ENCODE peak calls at places on chromosomes 2 and 18, in four cellular contexts. S, I, K and H are unnamed samples.

GRCh38 chr2:106085441-106085911 is 108.6 kb downstream of the UXS1 start:
- DNase-seq in S (no peak), I (peak; percentile 39), K (peak; percentile 39), H (peak; percentile 32)

GRCh38 chr18:58098706-58099105 is 54.7 kb downstream of the NEDD4L start:
- DNase-seq in S (no peak), I (no peak), K (no peak), H (no peak)

GRCh38 chr18:23828426-23828825 is 139.2 kb downstream of the LAMA3 start:
- DNase-seq in S (no peak), I (peak; percentile 68), K (peak; percentile 96), H (no peak)

GRCh38 chr2:173760553-173760952 is 204.6 kb downstream of the SP3 start:
- DNase-seq in S (no peak), I (peak; percentile 41), K (no peak), H (no peak)

GRCh38 chr2:98175811-98176210 is 88.8 kb downstream of the VWA3B start:
- DNase-seq in S (no peak), I (no peak), K (no peak), H (no peak)

GRCh38 chr2:230896346-230897115 is 28.5 kb downstream of the GPR55 start:
- DNase-seq in S (no peak), I (no peak), K (no peak), H (no peak)

GRCh38 chr2:30232801-30233130 is 1.4 kb downstream of the LBH start:
- DNase-seq in S (no peak), I (no peak), K (no peak), H (no peak)

GRCh38 chr2:122168799-122169198 is 413.3 kb downstream of the TSN start:
- DNase-seq in S (no peak), I (no peak), K (no peak), H (peak; percentile 45)

GRCh38 chr2:238061310-238062202 is 755 bp downstream of the SCLY start:
- DNase-seq in S (no peak), I (peak; percentile 33), K (peak; percentile 33), H (peak; percentile 39)

GRCh38 chr2:61670591-61671503 is 132.7 kb upstream of the XPO1 start:
- DNase-seq in S (no peak), I (peak; percentile 47), K (peak; percentile 77), H (peak; percentile 76)

GRCh38 chr2:121483021-121483420 is 47.7 kb upstream of the RNU4ATAC start:
- DNase-seq in S (no peak), I (peak; percentile 39), K (no peak), H (no peak)

GRCh38 chr2:70035344-70035844 is 51.9 kb upstream of the PCBP1 start:
- DNase-seq in S (no peak), I (peak; percentile 63), K (no peak), H (no peak)

GRCh38 chr2:75828826-75829225 is 118.1 kb upstream of the GCFC2 start:
- DNase-seq in S (no peak), I (no peak), K (peak; percentile 80), H (no peak)

GRCh38 chr2:96264656-96265348 is 995 bp downstream of the TMEM127 start:
- DNase-seq in S (no peak), I (peak; percentile 29), K (no peak), H (peak; percentile 62)

GRCh38 chr2:43169091-43169936 is 57.1 kb downstream of the ZFP36L2 start:
- DNase-seq in S (peak; percentile 77), I (no peak), K (peak; percentile 47), H (no peak)

GRCh38 chr2:185147361-185147760 is 549.0 kb downstream of the ZNF804A start:
- DNase-seq in S (no peak), I (no peak), K (no peak), H (no peak)

GRCh38 chr18:22567794-22568193 is 150.1 kb upstream of the CTAGE1 start:
- DNase-seq in S (no peak), I (no peak), K (no peak), H (no peak)

GRCh38 chr2:101758001-101758400 is 60.5 kb downstream of the MAP4K4 start:
- DNase-seq in S (no peak), I (no peak), K (no peak), H (no peak)

GRCh38 chr2:101698419-101699190 is 1.1 kb downstream of the MAP4K4 start:
- DNase-seq in S (no peak), I (no peak), K (peak; percentile 37), H (peak; percentile 47)

GRCh38 chr18:34592961-34593382 is 117.1 kb upstream of the DTNA start:
- DNase-seq in S (no peak), I (peak; percentile 59), K (peak; percentile 75), H (no peak)

GRCh38 chr18:44508474-44508873 is 172.2 kb upstream of the SETBP1 start:
- DNase-seq in S (no peak), I (no peak), K (no peak), H (no peak)

GRCh38 chr18:44510376-44510775 is 170.3 kb upstream of the SETBP1 start:
- DNase-seq in S (no peak), I (no peak), K (no peak), H (no peak)

GRCh38 chr18:44509048-44509447 is 171.6 kb upstream of the SETBP1 start:
- DNase-seq in S (no peak), I (no peak), K (no peak), H (no peak)

GRCh38 chr18:44503854-44504253 is 176.8 kb upstream of the SETBP1 start:
- DNase-seq in S (no peak), I (no peak), K (no peak), H (no peak)

DNA sequence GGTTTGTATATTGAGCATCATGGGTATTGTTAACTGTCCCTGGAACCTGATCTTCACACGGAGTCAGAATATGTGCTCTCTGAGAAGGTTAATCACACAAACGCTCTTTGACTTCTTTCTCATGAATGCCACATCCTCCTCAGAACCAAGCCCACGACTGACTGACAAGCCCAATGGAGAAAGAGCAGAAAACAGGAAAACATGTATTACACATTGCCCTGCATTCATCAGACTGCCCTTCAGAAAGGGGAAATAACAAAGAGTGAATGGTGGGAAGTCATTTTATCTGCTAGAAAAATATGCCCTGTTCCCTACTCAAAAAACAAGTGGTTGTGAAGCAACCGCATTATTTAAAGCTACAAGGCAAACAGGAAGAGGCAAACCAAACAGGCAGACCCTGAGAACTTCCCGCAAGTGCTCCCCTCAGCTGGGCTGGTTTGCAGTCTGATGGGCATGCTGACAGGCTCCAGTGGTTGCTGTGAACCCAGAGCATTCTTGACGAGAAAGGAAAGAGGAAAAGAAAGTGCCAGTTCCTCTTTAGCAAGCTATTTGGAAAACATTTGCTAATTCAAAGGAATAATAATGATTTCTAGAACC is 172.9 kb upstream of the SETBP1 start:
- DNase-seq in S (peak; percentile 66), I (no peak), K (no peak), H (no peak)
- H3K4me3 ChIP-seq in S (no peak overlapping the region), I (no peak overlapping the region), K (no peak overlapping the region), H (no peak overlapping the region)

DNA sequence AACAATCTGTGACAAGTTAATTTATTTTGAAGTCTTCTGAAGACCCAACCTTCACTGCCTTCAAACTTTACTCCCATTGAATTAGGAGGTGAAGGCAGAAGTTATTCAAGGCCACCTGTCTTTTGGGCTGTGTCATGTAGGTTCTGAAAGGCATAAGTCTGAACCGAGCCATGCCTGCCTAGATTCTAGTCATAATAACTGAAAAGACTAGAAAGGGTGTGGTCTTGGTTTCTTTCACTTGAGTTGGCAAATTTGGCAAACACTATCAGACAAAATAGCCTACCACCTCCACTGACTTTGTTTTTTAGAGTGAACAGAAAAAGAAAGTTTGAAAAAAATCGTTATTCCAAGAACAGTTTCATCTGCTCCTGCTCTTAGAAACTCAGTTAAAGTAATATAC is 38.4 kb downstream of the PPM1B start:
- DNase-seq in S (no peak), I (no peak), K (no peak), H (no peak)
- H3K36me3 ChIP-seq in S (peaks cover 23% of the 10 kb centered on the region), I (peaks cover 5% of the 10 kb centered on the region), K (no peaks in the 10 kb centered on the region), H (peaks cover 16% of the 10 kb centered on the region)

GRCh38 chr2:3728104-3729054 is 25.0 kb downstream of the DCDC2C start:
- DNase-seq in S (no peak), I (peak; percentile 67), K (peak; percentile 26), H (no peak)
- H3K4me3 ChIP-seq in S (no peak overlapping the region), I (no peak overlapping the region), K (no peak overlapping the region), H (no peak overlapping the region)

GRCh38 chr2:217808326-217808725 is 194.5 kb downstream of the TNS1 start:
- DNase-seq in S (no peak), I (no peak), K (no peak), H (no peak)
- H3K36me3 ChIP-seq in S (peaks cover 89% of the 10 kb centered on the region), I (peaks cover 76% of the 10 kb centered on the region), K (peaks cover 8% of the 10 kb centered on the region), H (no peaks in the 10 kb centered on the region)

GRCh38 chr2:54336136-54336976 is 80.3 kb upstream of the TSPYL6 start:
- DNase-seq in S (no peak), I (peak; percentile 92), K (peak; percentile 25), H (no peak)
- H3K4me3 ChIP-seq in S (no peak overlapping the region), I (no peak overlapping the region), K (no peak overlapping the region), H (no peak overlapping the region)

DNA sequence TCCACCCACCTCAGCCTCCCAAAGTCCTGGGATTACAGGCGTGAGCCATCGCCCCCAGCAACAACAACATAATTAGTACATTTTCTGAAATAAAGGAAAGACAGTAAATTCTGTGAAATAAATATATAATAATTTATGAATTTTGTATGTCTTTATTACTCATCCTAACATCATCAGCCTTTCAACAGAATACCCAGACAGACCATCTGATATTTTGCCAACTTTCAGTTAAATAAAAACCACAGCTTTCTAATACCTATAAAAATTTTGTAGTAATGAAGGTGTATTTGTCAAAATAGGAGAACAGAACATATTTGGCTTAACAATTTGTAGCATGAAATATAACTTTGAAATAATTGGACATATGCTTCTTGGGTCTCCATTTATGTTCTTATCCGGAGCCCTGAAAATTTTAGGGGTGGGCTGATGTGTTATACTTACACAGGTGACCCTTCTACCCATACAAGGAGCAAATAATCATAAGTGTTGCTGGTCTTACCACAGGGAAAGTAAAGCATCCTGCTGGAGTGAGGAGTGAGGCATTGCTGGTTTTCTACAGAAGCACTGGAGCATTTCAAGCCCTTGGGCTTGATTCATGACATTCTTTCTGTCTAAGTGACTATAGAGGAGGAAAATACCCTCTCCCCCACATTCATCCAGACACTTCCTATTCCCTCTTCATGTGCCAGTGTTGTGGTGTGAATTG is 99.3 kb downstream of the SPOPL start:
- DNase-seq in S (no peak), I (peak; percentile 17), K (peak; percentile 13), H (no peak)
- H3K36me3 ChIP-seq in S (no peaks in the 10 kb centered on the region), I (no peaks in the 10 kb centered on the region), K (no peaks in the 10 kb centered on the region), H (no peaks in the 10 kb centered on the region)

DNA sequence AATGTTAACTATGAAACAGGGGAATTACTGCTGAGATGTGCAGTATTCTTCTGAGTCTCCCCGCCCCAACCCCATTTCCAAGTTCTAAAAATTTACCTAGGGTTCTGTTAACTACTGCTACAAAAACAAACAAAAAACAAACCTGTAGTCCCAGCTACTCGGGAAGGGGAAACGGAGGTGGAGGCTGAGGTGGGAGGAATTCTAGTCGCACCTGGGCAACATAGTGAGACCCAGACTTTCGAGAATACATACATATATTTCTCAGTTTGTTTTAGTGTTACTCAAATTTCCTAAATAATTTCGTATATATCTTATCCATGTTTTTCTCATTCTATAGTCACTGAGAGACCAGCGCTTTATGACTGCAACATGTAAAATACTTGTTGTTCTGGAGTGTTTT is 989 bp downstream of the STAM2 start:
- DNase-seq in S (no peak), I (no peak), K (no peak), H (no peak)
- H3K4me3 ChIP-seq in S (peak overlapping the region; percentile 87), I (peak overlapping the region; percentile 86), K (peak overlapping the region; percentile 97), H (peak overlapping the region; percentile 99)

GRCh38 chr18:59145055-59145454 is 5.4 kb downstream of the SEC11C start:
- DNase-seq in S (no peak), I (no peak), K (no peak), H (peak; percentile 24)
- H3K36me3 ChIP-seq in S (no peaks in the 10 kb centered on the region), I (no peaks in the 10 kb centered on the region), K (no peaks in the 10 kb centered on the region), H (no peaks in the 10 kb centered on the region)

GRCh38 chr2:10846110-10846861 is 33.7 kb upstream of the PDIA6 start:
- DNase-seq in S (no peak), I (no peak), K (no peak), H (peak; percentile 42)
- H3K4me3 ChIP-seq in S (no peak overlapping the region), I (no peak overlapping the region), K (no peak overlapping the region), H (no peak overlapping the region)

GRCh38 chr18:61333271-61333745 is at the start of gene CDH20:
- DNase-seq in S (no peak), I (no peak), K (no peak), H (no peak)
- H3K36me3 ChIP-seq in S (no peaks in the 10 kb centered on the region), I (no peaks in the 10 kb centered on the region), K (no peaks in the 10 kb centered on the region), H (no peaks in the 10 kb centered on the region)